ENCODE peak calls at places on chromosomes 3 and 15, in seven cellular contexts. I is stomach, R is A549, J is transverse colon, Y is esophagus muscularis mucosa, N is HCT116, K is breast epithelium. W is an unnamed sample. For H3K4me1, the result is how much of the 10 kb centered on the place peaks cover.

GRCh38 chr15:50358805-50359204 is 3.8 kb upstream of the GABPB1 start:
- DNase-seq in J (peak), K (no peak), N (peak), Y (no peak), R (peak), I (no peak), W (no peak)

GRCh38 chr3:112651076-112651475 is 10.1 kb upstream of the CCDC80 start:
- DNase-seq in Y (no peak), I (no peak), J (no peak), N (no peak), K (no peak), R (no peak), W (no peak)

GRCh38 chr3:33060609-33061337 is 36.2 kb downstream of the GLB1 start:
- DNase-seq in I (peak), R (no peak), Y (no peak), J (peak), N (no peak), K (no peak), W (no peak)

GRCh38 chr3:33062814-33063346 is 34.1 kb downstream of the GLB1 start:
- DNase-seq in Y (no peak), I (no peak), R (no peak), K (no peak), N (no peak), J (no peak), W (no peak)

GRCh38 chr3:137039570-137039969 is 81.8 kb downstream of the IL20RB start:
- DNase-seq in R (no peak), I (no peak), N (no peak), K (no peak), J (no peak), Y (no peak), W (no peak)

GRCh38 chr15:59303641-59304433 is 68.8 kb downstream of the MYO1E start:
- DNase-seq in R (peak), I (peak), Y (no peak), N (no peak), K (no peak), J (no peak), W (no peak)

GRCh38 chr3:184748219-184749135 is 36.6 kb upstream of the MAGEF1 start:
- DNase-seq in K (no peak), Y (no peak), J (no peak), N (peak), R (peak), I (peak), W (no peak)

GRCh38 chr3:52428151-52429005 is 16.5 kb downstream of the SEMA3G start:
- DNase-seq in N (peak), J (peak), R (peak), K (peak), I (peak), Y (no peak), W (no peak)

GRCh38 chr3:193040836-193041672 is 123.4 kb upstream of the MB21D2 start:
- DNase-seq in I (no peak), N (peak), J (no peak), K (no peak), Y (peak), R (peak), W (no peak)

GRCh38 chr15:63135804-63136203 is 14.1 kb downstream of the LACTB start:
- DNase-seq in J (no peak), I (no peak), N (no peak), R (peak), Y (no peak), K (no peak), W (no peak)

GRCh38 chr3:159787794-159788205 is 200.8 kb upstream of the IL12A start:
- DNase-seq in I (no peak), R (peak), N (no peak), K (no peak), J (peak), Y (no peak), W (peak)

GRCh38 chr3:32177702-32178198 is 60.7 kb upstream of the CMTM8 start:
- DNase-seq in Y (no peak), J (peak), N (peak), R (peak), I (peak), K (no peak), W (no peak)

GRCh38 chr15:66126057-66126855 is 127.3 kb downstream of the MEGF11 start:
- DNase-seq in J (no peak), I (no peak), K (no peak), R (no peak), Y (no peak), N (no peak), W (no peak)

GRCh38 chr3:52085883-52086282 is 29.5 kb upstream of the DUSP7 start:
- DNase-seq in R (no peak), Y (no peak), N (no peak), K (no peak), I (no peak), J (no peak), W (no peak)

GRCh38 chr15:65460948-65461347 is 38.2 kb upstream of the IGDCC4 start:
- DNase-seq in K (no peak), I (no peak), J (no peak), R (no peak), Y (no peak), N (no peak), W (no peak)

GRCh38 chr15:90955911-90956310 is 1.2 kb downstream of the RCCD1 start:
- DNase-seq in Y (no peak), K (no peak), I (peak), J (peak), N (no peak), R (peak), W (no peak)

GRCh38 chr15:65165875-65166274 is 19.3 kb downstream of the CLPX start:
- DNase-seq in J (no peak), N (no peak), K (no peak), I (no peak), Y (no peak), R (no peak), W (no peak)

GRCh38 chr3:166902374-166902773 is 477.7 kb downstream of the ZBBX start:
- DNase-seq in K (no peak), R (no peak), J (no peak), N (no peak), Y (no peak), I (no peak), W (no peak)

GRCh38 chr3:65545429-65545828 is 493.3 kb downstream of the MAGI1 start:
- DNase-seq in J (no peak), Y (no peak), N (no peak), I (no peak), R (peak), K (no peak), W (no peak)

GRCh38 chr3:13189639-13190375 is 116.6 kb upstream of the IQSEC1 start:
- DNase-seq in Y (no peak), I (no peak), K (peak), R (no peak), N (no peak), J (no peak), W (no peak)

GRCh38 chr3:71252466-71252865 is 331.1 kb downstream of the FOXP1 start:
- DNase-seq in I (no peak), J (no peak), R (no peak), K (no peak), N (no peak), Y (no peak), W (no peak)

GRCh38 chr3:33096103-33096868 is 660 bp downstream of the GLB1 start:
- DNase-seq in K (no peak), I (peak), R (peak), Y (no peak), J (peak), N (no peak), W (no peak)

GRCh38 chr3:59784164-59784563 is 734.3 kb upstream of the CFAP20DC start:
- DNase-seq in Y (no peak), I (no peak), R (no peak), J (no peak), N (no peak), K (no peak), W (no peak)

GRCh38 chr3:64815195-64815627 is 127.4 kb upstream of the ADAMTS9 start:
- DNase-seq in K (no peak), Y (no peak), R (no peak), N (no peak), I (no peak), J (no peak), W (no peak)

GRCh38 chr3:149553781-149554451 is 79.4 kb downstream of the TM4SF4 start:
- DNase-seq in N (no peak), Y (no peak), I (no peak), K (no peak), R (no peak), J (peak), W (no peak)

GRCh38 chr3:112096176-112096575 is 10.0 kb downstream of the C3orf52 start:
- DNase-seq in J (no peak), R (no peak), N (no peak), K (no peak), Y (no peak), I (no peak), W (no peak)

GRCh38 chr3:44511238-44511567 is 33.7 kb upstream of the ZNF445 start:
- DNase-seq in I (no peak), J (no peak), K (no peak), Y (no peak), N (no peak), R (no peak), W (no peak)

GRCh38 chr15:74857082-74857655 is 14.2 kb upstream of the ULK3 start:
- DNase-seq in R (no peak), K (no peak), J (peak), Y (no peak), I (peak), N (no peak), W (no peak)

GRCh38 chr3:146189519-146190173 is 28.7 kb upstream of the PLOD2 start:
- DNase-seq in K (no peak), J (no peak), Y (no peak), N (peak), I (no peak), R (peak), W (no peak)

GRCh38 chr15:69593981-69594966 is 141.7 kb downstream of the RPLP1 start:
- DNase-seq in N (no peak), R (peak), J (peak), K (peak), Y (no peak), I (peak), W (no peak)

GRCh38 chr15:92707880-92708551 is 52.4 kb upstream of the FAM174B start:
- DNase-seq in K (no peak), R (no peak), J (no peak), N (no peak), Y (no peak), I (no peak), W (peak)

GRCh38 chr3:63979093-63979492 is 44.2 kb downstream of the PSMD6 start:
- DNase-seq in K (no peak), N (no peak), J (no peak), I (no peak), R (no peak), Y (no peak), W (no peak)

GRCh38 chr3:69368129-69368741 is 17.7 kb downstream of the FRMD4B start:
- DNase-seq in I (no peak), K (no peak), Y (no peak), R (no peak), J (peak), N (no peak), W (no peak)

GRCh38 chr15:64912379-64912778 is 677 bp downstream of the ANKDD1A start:
- DNase-seq in I (no peak), J (no peak), R (no peak), N (no peak), K (no peak), Y (no peak), W (peak)

GRCh38 chr3:195115598-195115905 is 155.4 kb downstream of the XXYLT1 start:
- DNase-seq in J (no peak), I (no peak), R (no peak), K (no peak), Y (no peak), N (no peak), W (no peak)

GRCh38 chr3:71016141-71016845 is 567.2 kb downstream of the FOXP1 start:
- DNase-seq in K (no peak), J (no peak), N (no peak), Y (peak), R (no peak), I (no peak), W (no peak)

GRCh38 chr15:92696096-92696495 is 40.5 kb upstream of the FAM174B start:
- DNase-seq in I (no peak), K (no peak), J (no peak), R (no peak), N (no peak), Y (no peak), W (no peak)

GRCh38 chr3:105367063-105367405 is 325 bp downstream of the ALCAM start:
- DNase-seq in K (no peak), J (peak), N (no peak), I (peak), R (no peak), Y (no peak), W (no peak)
- TF ChIP-seq POLR2A in K (no peak), J (no peak), N (peak), I (no peak), R (no peak), Y (no peak), W (no peak)

DNA sequence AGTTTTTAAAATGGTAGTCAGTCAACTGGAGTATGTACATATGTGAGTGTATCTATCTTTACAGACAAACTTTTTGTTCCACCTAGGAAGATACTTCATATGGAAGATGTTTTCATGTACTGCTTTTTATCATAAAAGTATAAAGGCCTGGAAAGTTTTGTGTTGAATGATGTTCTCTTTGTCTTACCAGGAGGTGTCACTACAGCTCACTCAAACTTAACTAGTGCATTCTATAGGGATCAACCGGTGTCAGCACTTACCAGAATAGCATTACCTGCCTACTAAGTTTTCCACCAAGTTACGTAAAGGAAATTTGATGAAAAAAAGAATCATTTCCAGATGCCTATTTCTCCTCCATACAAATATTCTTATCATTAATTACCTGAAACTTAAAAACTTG is 522.6 kb upstream of the SEMA6D start:
- DNase-seq in K (no peak), Y (no peak), N (no peak), R (peak), I (no peak), J (no peak), W (no peak)
- TF ChIP-seq CTCF in K (no peak), Y (no peak), N (no peak), R (no peak), I (no peak), J (no peak), W (no peak)

GRCh38 chr3:176328198-176328597 is 869.1 kb downstream of the TBL1XR1 start:
- DNase-seq in J (no peak), Y (no peak), I (no peak), N (no peak), K (no peak), R (no peak), W (no peak)
- H3K4me1 ChIP-seq in J (under half), Y (under half), I (under half), N (under half), K (under half), R (under half), W (under half)

GRCh38 chr15:52806284-52806655 is 16.1 kb upstream of the ONECUT1 start:
- DNase-seq in Y (no peak), K (no peak), I (no peak), R (no peak), J (no peak), N (no peak), W (no peak)

GRCh38 chr15:52805351-52806283 is 15.5 kb upstream of the ONECUT1 start:
- DNase-seq in Y (no peak), N (no peak), R (no peak), J (no peak), I (no peak), K (no peak), W (no peak)

GRCh38 chr15:52803543-52804306 is 13.6 kb upstream of the ONECUT1 start:
- DNase-seq in R (no peak), N (no peak), J (no peak), Y (no peak), K (no peak), I (no peak), W (no peak)

GRCh38 chr15:52802110-52802509 is 12.0 kb upstream of the ONECUT1 start:
- DNase-seq in N (no peak), R (no peak), K (no peak), I (no peak), J (no peak), Y (no peak), W (no peak)

GRCh38 chr15:52804526-52805081 is 14.5 kb upstream of the ONECUT1 start:
- DNase-seq in I (no peak), Y (no peak), J (no peak), K (no peak), N (no peak), R (no peak), W (no peak)
- TF ChIP-seq POLR2A in I (no peak), Y (no peak), J (no peak), K (no peak), N (no peak), R (no peak), W (no peak)

GRCh38 chr3:158091526-158091925 is 14.7 kb downstream of the SHOX2 start:
- DNase-seq in Y (no peak), R (peak), K (no peak), J (no peak), I (no peak), N (no peak), W (no peak)
- TF ChIP-seq CTCF in Y (no peak), R (peak), K (no peak), J (no peak), I (no peak), N (no peak), W (no peak)

GRCh38 chr3:16179771-16180736 is 5.6 kb downstream of the GALNT15 start:
- DNase-seq in R (no peak), K (no peak), Y (no peak), I (no peak), J (no peak), N (no peak), W (peak)
- H3K4me1 ChIP-seq in R (under half), K (under half), Y (half or more), I (under half), J (under half), N (under half), W (under half)

GRCh38 chr3:67000006-67000405 is 1.9 kb downstream of the KBTBD8 start:
- DNase-seq in I (no peak), J (no peak), R (no peak), N (no peak), Y (no peak), K (no peak), W (no peak)

GRCh38 chr3:67001086-67001861 is 3.2 kb downstream of the KBTBD8 start:
- DNase-seq in J (no peak), Y (no peak), N (no peak), R (no peak), K (no peak), I (no peak), W (no peak)

GRCh38 chr3:66997560-66998074 is 490 bp upstream of the KBTBD8 start:
- DNase-seq in N (no peak), R (no peak), I (no peak), J (no peak), Y (no peak), K (no peak), W (no peak)

GRCh38 chr3:66998899-66999235 is 760 bp downstream of the KBTBD8 start:
- DNase-seq in Y (no peak), N (no peak), K (no peak), I (no peak), J (no peak), R (no peak), W (no peak)

DNA sequence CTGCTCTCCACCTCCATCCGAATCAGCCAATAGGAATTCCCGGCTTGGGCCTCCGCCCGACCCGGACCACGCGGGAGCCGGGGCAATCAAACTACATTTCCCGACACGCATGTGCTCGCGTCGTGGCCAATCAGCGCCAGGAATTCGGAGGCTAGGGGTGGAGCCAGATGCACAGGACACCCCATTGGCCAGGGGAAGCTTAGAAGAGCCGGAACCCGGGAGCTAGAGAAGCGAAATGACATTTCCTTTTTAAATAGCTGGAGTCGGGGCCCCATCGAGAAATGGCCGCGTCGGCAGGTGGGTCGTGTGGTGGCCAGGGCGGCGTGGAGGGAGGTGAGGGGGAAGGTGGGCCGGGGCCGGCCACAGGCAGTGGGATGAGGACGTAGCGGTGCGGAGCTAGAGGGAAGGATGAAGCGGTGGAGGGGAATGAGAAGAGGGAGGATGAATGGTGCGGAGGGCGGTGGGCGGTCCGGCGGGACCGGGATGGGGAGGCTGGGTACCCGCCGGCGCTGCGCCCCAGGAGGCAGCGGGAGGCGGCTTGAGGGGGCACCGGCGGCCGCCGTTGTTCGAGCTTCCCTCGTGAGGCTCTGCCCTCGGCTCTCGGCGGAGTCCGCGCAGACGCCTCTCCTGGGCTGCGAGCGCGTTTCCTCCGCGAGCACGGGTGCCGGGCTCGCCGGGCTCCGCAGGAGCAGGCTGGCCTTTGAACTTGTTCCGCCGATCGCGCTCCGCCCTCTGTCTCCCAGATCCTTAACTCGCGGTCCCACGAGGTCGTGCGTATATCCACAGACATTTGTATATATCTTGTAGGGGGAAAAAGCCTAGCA is at the start of gene KBTBD8:
- DNase-seq in K (peak), R (peak), N (peak), Y (peak), I (peak), J (peak), W (peak)
- TF ChIP-seq POLR2A in K (no peak), R (peak), N (no peak), Y (no peak), I (no peak), J (peak), W (no peak)